ENCODE peak calls at places on chromosomes 4 and X, in ten cellular contexts. One of them, this sample, is unnamed.

GRCh38 chr4:7655267-7655548 is 220.5 kb upstream of the PSAPL1 start:
- DNase-seq in brain microvascular endothelial cell: no peak
- DNase-seq in lung: no peak
- DNase-seq in cardiac fibroblast: no peak
- DNase-seq in glutamatergic neuron: no peak
- DNase-seq in CD8-positive, alpha-beta T cell: no peak
- DNase-seq in type B pancreatic cell: no peak
- DNase-seq in choroid plexus epithelial cell: no peak
- DNase-seq in tibial nerve: no peak
- DNase-seq in osteocyte: no peak
- DNase-seq in this sample: no peak

GRCh38 chrX:99271641-99272040 is 1138.4 kb downstream of the PCDH19 start:
- DNase-seq in brain microvascular endothelial cell: no peak
- DNase-seq in lung: no peak
- DNase-seq in cardiac fibroblast: no peak
- DNase-seq in glutamatergic neuron: no peak
- DNase-seq in CD8-positive, alpha-beta T cell: no peak
- DNase-seq in type B pancreatic cell: no peak
- DNase-seq in choroid plexus epithelial cell: no peak
- DNase-seq in tibial nerve: no peak
- DNase-seq in osteocyte: no peak
- DNase-seq in this sample: no peak

GRCh38 chr4:13902141-13902540 is 274.6 kb upstream of the BOD1L1 start:
- DNase-seq in brain microvascular endothelial cell: no peak
- DNase-seq in lung: no peak
- DNase-seq in cardiac fibroblast: peak
- DNase-seq in glutamatergic neuron: no peak
- DNase-seq in CD8-positive, alpha-beta T cell: no peak
- DNase-seq in type B pancreatic cell: no peak
- DNase-seq in choroid plexus epithelial cell: no peak
- DNase-seq in tibial nerve: no peak
- DNase-seq in osteocyte: no peak
- DNase-seq in this sample: no peak

GRCh38 chrX:101429934-101430333 is 21.9 kb downstream of the HNRNPH2 start:
- DNase-seq in brain microvascular endothelial cell: no peak
- DNase-seq in lung: no peak
- DNase-seq in cardiac fibroblast: peak
- DNase-seq in glutamatergic neuron: no peak
- DNase-seq in CD8-positive, alpha-beta T cell: no peak
- DNase-seq in type B pancreatic cell: no peak
- DNase-seq in choroid plexus epithelial cell: peak
- DNase-seq in tibial nerve: no peak
- DNase-seq in osteocyte: no peak
- DNase-seq in this sample: no peak

GRCh38 chr4:99052902-99053301 is 35.7 kb downstream of the ADH5 start:
- DNase-seq in brain microvascular endothelial cell: no peak
- DNase-seq in lung: no peak
- DNase-seq in cardiac fibroblast: peak
- DNase-seq in glutamatergic neuron: no peak
- DNase-seq in CD8-positive, alpha-beta T cell: no peak
- DNase-seq in type B pancreatic cell: no peak
- DNase-seq in choroid plexus epithelial cell: no peak
- DNase-seq in tibial nerve: no peak
- DNase-seq in osteocyte: no peak
- DNase-seq in this sample: no peak

GRCh38 chrX:21800344-21800770 is 39.1 kb upstream of the MBTPS2 start:
- DNase-seq in brain microvascular endothelial cell: no peak
- DNase-seq in lung: no peak
- DNase-seq in cardiac fibroblast: peak
- DNase-seq in glutamatergic neuron: no peak
- DNase-seq in CD8-positive, alpha-beta T cell: no peak
- DNase-seq in type B pancreatic cell: no peak
- DNase-seq in choroid plexus epithelial cell: peak
- DNase-seq in tibial nerve: no peak
- DNase-seq in osteocyte: no peak
- DNase-seq in this sample: no peak

GRCh38 chr4:80257851-80258250 is 8.6 kb upstream of the FGF5 start:
- DNase-seq in brain microvascular endothelial cell: no peak
- DNase-seq in lung: no peak
- DNase-seq in cardiac fibroblast: no peak
- DNase-seq in glutamatergic neuron: no peak
- DNase-seq in CD8-positive, alpha-beta T cell: no peak
- DNase-seq in type B pancreatic cell: no peak
- DNase-seq in choroid plexus epithelial cell: no peak
- DNase-seq in tibial nerve: no peak
- DNase-seq in osteocyte: no peak
- DNase-seq in this sample: no peak

GRCh38 chr4:142582340-142582739 is 263.8 kb downstream of the INPP4B start:
- DNase-seq in brain microvascular endothelial cell: no peak
- DNase-seq in lung: no peak
- DNase-seq in cardiac fibroblast: no peak
- DNase-seq in glutamatergic neuron: no peak
- DNase-seq in CD8-positive, alpha-beta T cell: no peak
- DNase-seq in type B pancreatic cell: no peak
- DNase-seq in choroid plexus epithelial cell: no peak
- DNase-seq in tibial nerve: no peak
- DNase-seq in osteocyte: no peak
- DNase-seq in this sample: no peak

GRCh38 chrX:120768254-120768653 is 107.4 kb downstream of the CT47B1 start:
- DNase-seq in brain microvascular endothelial cell: no peak
- DNase-seq in lung: no peak
- DNase-seq in cardiac fibroblast: no peak
- DNase-seq in glutamatergic neuron: no peak
- DNase-seq in CD8-positive, alpha-beta T cell: no peak
- DNase-seq in type B pancreatic cell: no peak
- DNase-seq in choroid plexus epithelial cell: peak
- DNase-seq in tibial nerve: no peak
- DNase-seq in osteocyte: no peak
- DNase-seq in this sample: no peak

GRCh38 chr4:140309124-140309870 is 64.1 kb upstream of the SCOC start:
- DNase-seq in brain microvascular endothelial cell: peak
- DNase-seq in lung: no peak
- DNase-seq in cardiac fibroblast: peak
- DNase-seq in glutamatergic neuron: no peak
- DNase-seq in CD8-positive, alpha-beta T cell: no peak
- DNase-seq in type B pancreatic cell: no peak
- DNase-seq in choroid plexus epithelial cell: peak
- DNase-seq in tibial nerve: no peak
- DNase-seq in osteocyte: no peak
- DNase-seq in this sample: no peak

GRCh38 chrX:13101439-13102139 is 57.2 kb upstream of the FAM9C start:
- DNase-seq in brain microvascular endothelial cell: peak
- DNase-seq in lung: peak
- DNase-seq in cardiac fibroblast: peak
- DNase-seq in glutamatergic neuron: no peak
- DNase-seq in CD8-positive, alpha-beta T cell: peak
- DNase-seq in type B pancreatic cell: no peak
- DNase-seq in choroid plexus epithelial cell: peak
- DNase-seq in tibial nerve: peak
- DNase-seq in osteocyte: no peak
- DNase-seq in this sample: no peak

DNA sequence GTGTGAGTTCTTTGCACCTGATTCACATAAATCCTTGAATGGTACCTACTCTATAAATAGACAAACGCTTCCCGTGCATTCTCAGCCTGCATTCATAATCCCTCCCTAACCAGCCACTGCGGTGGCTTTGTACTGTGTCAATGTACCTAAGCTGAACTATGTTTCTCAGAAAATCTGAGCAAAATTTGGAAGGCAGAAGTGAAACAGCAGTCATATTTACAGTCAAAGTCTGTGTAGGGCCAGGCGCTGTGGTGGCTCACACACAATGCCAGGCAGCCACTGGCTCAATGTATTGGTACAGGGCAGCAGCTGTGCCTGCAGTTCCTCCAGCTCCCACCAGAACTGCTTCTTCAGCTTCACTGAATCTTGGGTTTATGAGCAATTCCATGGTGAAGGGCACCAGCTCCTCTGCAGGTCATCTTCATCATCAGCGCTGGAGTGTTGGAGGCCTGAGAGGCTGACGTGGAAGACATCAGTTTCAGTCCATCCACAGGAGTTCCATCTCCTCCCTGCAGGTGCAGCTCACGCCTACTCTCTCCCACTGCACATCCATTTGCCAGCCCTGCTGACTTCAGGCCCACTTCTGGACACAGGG is 32.3 kb upstream of the IRF2 start:
- DNase-seq in brain microvascular endothelial cell: no peak
- DNase-seq in lung: no peak
- DNase-seq in cardiac fibroblast: peak
- DNase-seq in glutamatergic neuron: no peak
- DNase-seq in CD8-positive, alpha-beta T cell: peak
- DNase-seq in type B pancreatic cell: no peak
- DNase-seq in choroid plexus epithelial cell: no peak
- DNase-seq in tibial nerve: no peak
- DNase-seq in osteocyte: peak
- DNase-seq in this sample: no peak
- TF ChIP-seq CTCF in brain microvascular endothelial cell: peak
- TF ChIP-seq CTCF in lung: no peak
- TF ChIP-seq CTCF in cardiac fibroblast: peak
- TF ChIP-seq CTCF in glutamatergic neuron: peak
- TF ChIP-seq CTCF in CD8-positive, alpha-beta T cell: peak
- TF ChIP-seq CTCF in type B pancreatic cell: peak
- TF ChIP-seq CTCF in choroid plexus epithelial cell: peak
- TF ChIP-seq CTCF in tibial nerve: peak
- TF ChIP-seq CTCF in osteocyte: no peak
- TF ChIP-seq CTCF in this sample: peak

DNA sequence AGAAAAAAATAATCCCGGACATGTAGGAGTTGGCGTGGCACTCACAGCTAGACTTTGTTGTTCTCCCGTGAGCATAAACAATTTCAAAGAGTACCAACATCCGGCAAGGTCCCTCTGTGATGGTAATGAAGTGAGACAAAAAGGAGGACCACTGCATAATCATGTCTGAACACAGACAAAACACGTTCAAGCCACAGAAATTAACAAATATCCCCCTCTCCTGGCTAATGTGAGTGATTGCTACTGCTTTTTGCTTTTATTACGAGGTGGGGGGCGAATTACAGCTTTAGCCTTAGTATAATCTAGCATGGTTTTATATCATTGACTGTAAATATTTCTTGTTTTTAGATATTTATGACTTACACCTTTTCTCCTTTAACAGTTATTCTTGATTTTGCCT is 118.5 kb downstream of the PLS3 start:
- DNase-seq in brain microvascular endothelial cell: peak
- DNase-seq in lung: no peak
- DNase-seq in cardiac fibroblast: peak
- DNase-seq in glutamatergic neuron: no peak
- DNase-seq in CD8-positive, alpha-beta T cell: no peak
- DNase-seq in type B pancreatic cell: no peak
- DNase-seq in choroid plexus epithelial cell: peak
- DNase-seq in tibial nerve: no peak
- DNase-seq in osteocyte: no peak
- DNase-seq in this sample: no peak
- TF ChIP-seq CTCF in brain microvascular endothelial cell: peak
- TF ChIP-seq CTCF in lung: no peak
- TF ChIP-seq CTCF in cardiac fibroblast: peak
- TF ChIP-seq CTCF in glutamatergic neuron: no peak
- TF ChIP-seq CTCF in CD8-positive, alpha-beta T cell: no peak
- TF ChIP-seq CTCF in type B pancreatic cell: peak
- TF ChIP-seq CTCF in choroid plexus epithelial cell: peak
- TF ChIP-seq CTCF in tibial nerve: no peak
- TF ChIP-seq CTCF in osteocyte: peak
- TF ChIP-seq CTCF in this sample: peak

GRCh38 chr4:24428850-24429249 is 155.5 kb downstream of the DHX15 start:
- DNase-seq in brain microvascular endothelial cell: no peak
- DNase-seq in lung: no peak
- DNase-seq in cardiac fibroblast: no peak
- DNase-seq in glutamatergic neuron: no peak
- DNase-seq in CD8-positive, alpha-beta T cell: no peak
- DNase-seq in type B pancreatic cell: no peak
- DNase-seq in choroid plexus epithelial cell: peak
- DNase-seq in tibial nerve: peak
- DNase-seq in osteocyte: no peak
- DNase-seq in this sample: no peak
- TF ChIP-seq CTCF in brain microvascular endothelial cell: peak
- TF ChIP-seq CTCF in lung: no peak
- TF ChIP-seq CTCF in cardiac fibroblast: no peak
- TF ChIP-seq CTCF in glutamatergic neuron: no peak
- TF ChIP-seq CTCF in CD8-positive, alpha-beta T cell: no peak
- TF ChIP-seq CTCF in type B pancreatic cell: peak
- TF ChIP-seq CTCF in choroid plexus epithelial cell: peak
- TF ChIP-seq CTCF in tibial nerve: no peak
- TF ChIP-seq CTCF in osteocyte: peak
- TF ChIP-seq CTCF in this sample: no peak

GRCh38 chr4:152234571-152234970 is 301.3 kb downstream of the FBXW7 start:
- DNase-seq in brain microvascular endothelial cell: no peak
- DNase-seq in lung: no peak
- DNase-seq in cardiac fibroblast: no peak
- DNase-seq in glutamatergic neuron: no peak
- DNase-seq in CD8-positive, alpha-beta T cell: no peak
- DNase-seq in type B pancreatic cell: no peak
- DNase-seq in choroid plexus epithelial cell: no peak
- DNase-seq in tibial nerve: no peak
- DNase-seq in osteocyte: no peak
- DNase-seq in this sample: no peak

GRCh38 chr4:152240232-152240631 is 295.7 kb downstream of the FBXW7 start:
- DNase-seq in brain microvascular endothelial cell: no peak
- DNase-seq in lung: no peak
- DNase-seq in cardiac fibroblast: no peak
- DNase-seq in glutamatergic neuron: no peak
- DNase-seq in CD8-positive, alpha-beta T cell: no peak
- DNase-seq in type B pancreatic cell: no peak
- DNase-seq in choroid plexus epithelial cell: no peak
- DNase-seq in tibial nerve: no peak
- DNase-seq in osteocyte: no peak
- DNase-seq in this sample: no peak

GRCh38 chr4:152239216-152239615 is 296.7 kb downstream of the FBXW7 start:
- DNase-seq in brain microvascular endothelial cell: no peak
- DNase-seq in lung: no peak
- DNase-seq in cardiac fibroblast: no peak
- DNase-seq in glutamatergic neuron: no peak
- DNase-seq in CD8-positive, alpha-beta T cell: no peak
- DNase-seq in type B pancreatic cell: no peak
- DNase-seq in choroid plexus epithelial cell: no peak
- DNase-seq in tibial nerve: no peak
- DNase-seq in osteocyte: no peak
- DNase-seq in this sample: no peak

GRCh38 chr4:152236519-152237056 is 299.3 kb downstream of the FBXW7 start:
- DNase-seq in brain microvascular endothelial cell: no peak
- DNase-seq in lung: no peak
- DNase-seq in cardiac fibroblast: no peak
- DNase-seq in glutamatergic neuron: no peak
- DNase-seq in CD8-positive, alpha-beta T cell: no peak
- DNase-seq in type B pancreatic cell: no peak
- DNase-seq in choroid plexus epithelial cell: no peak
- DNase-seq in tibial nerve: no peak
- DNase-seq in osteocyte: no peak
- DNase-seq in this sample: no peak

GRCh38 chr4:152235718-152236117 is 300.2 kb downstream of the FBXW7 start:
- DNase-seq in brain microvascular endothelial cell: no peak
- DNase-seq in lung: no peak
- DNase-seq in cardiac fibroblast: no peak
- DNase-seq in glutamatergic neuron: no peak
- DNase-seq in CD8-positive, alpha-beta T cell: no peak
- DNase-seq in type B pancreatic cell: no peak
- DNase-seq in choroid plexus epithelial cell: no peak
- DNase-seq in tibial nerve: no peak
- DNase-seq in osteocyte: no peak
- DNase-seq in this sample: no peak
- TF ChIP-seq CTCF in brain microvascular endothelial cell: peak
- TF ChIP-seq CTCF in lung: no peak
- TF ChIP-seq CTCF in cardiac fibroblast: no peak
- TF ChIP-seq CTCF in glutamatergic neuron: no peak
- TF ChIP-seq CTCF in CD8-positive, alpha-beta T cell: no peak
- TF ChIP-seq CTCF in type B pancreatic cell: peak
- TF ChIP-seq CTCF in choroid plexus epithelial cell: no peak
- TF ChIP-seq CTCF in tibial nerve: no peak
- TF ChIP-seq CTCF in osteocyte: no peak
- TF ChIP-seq CTCF in this sample: no peak

GRCh38 chr4:126592088-126592487 is 1040.7 kb upstream of the INTU start:
- DNase-seq in brain microvascular endothelial cell: no peak
- DNase-seq in lung: no peak
- DNase-seq in cardiac fibroblast: no peak
- DNase-seq in glutamatergic neuron: no peak
- DNase-seq in CD8-positive, alpha-beta T cell: no peak
- DNase-seq in type B pancreatic cell: no peak
- DNase-seq in choroid plexus epithelial cell: peak
- DNase-seq in tibial nerve: no peak
- DNase-seq in osteocyte: no peak
- DNase-seq in this sample: no peak
- TF ChIP-seq CTCF in brain microvascular endothelial cell: peak
- TF ChIP-seq CTCF in lung: no peak
- TF ChIP-seq CTCF in cardiac fibroblast: peak
- TF ChIP-seq CTCF in glutamatergic neuron: peak
- TF ChIP-seq CTCF in CD8-positive, alpha-beta T cell: no peak
- TF ChIP-seq CTCF in type B pancreatic cell: peak
- TF ChIP-seq CTCF in choroid plexus epithelial cell: peak
- TF ChIP-seq CTCF in tibial nerve: no peak
- TF ChIP-seq CTCF in osteocyte: peak
- TF ChIP-seq CTCF in this sample: peak

This sample was measured in progenitor cell of endocrine pancreas.